ENCODE peak calls at places on chromosomes 5 and 9, in eight cellular contexts. S, C, F, N, T, X, A and H are unnamed samples.

GRCh38 chr5:72612810-72613209 is 105.6 kb upstream of the ZNF366 start:
- DNase-seq in N (no peak), T (no peak), F (no peak), C (no peak), A (peak), X (no peak), S (no peak), H (no peak)

GRCh38 chr5:57598756-57599155 is 116.1 kb upstream of the ACTBL2 start:
- DNase-seq in X (no peak), C (peak), A (peak), N (no peak), S (peak), F (no peak), T (no peak), H (peak)

GRCh38 chr9:133430244-133430643 is 8.1 kb downstream of the ADAMTS13 start:
- DNase-seq in S (no peak), T (no peak), N (no peak), X (no peak), F (no peak), C (no peak), A (no peak), H (no peak)

GRCh38 chr9:113151696-113152630 is 1.2 kb downstream of the SLC31A2 start:
- DNase-seq in C (no peak), N (no peak), A (no peak), T (no peak), S (no peak), X (no peak), F (no peak), H (no peak)

GRCh38 chr5:136104311-136104975 is 28.2 kb upstream of the SMAD5 start:
- DNase-seq in C (no peak), N (no peak), A (no peak), T (no peak), X (peak), F (no peak), S (no peak), H (no peak)

GRCh38 chr5:137615171-137615775 is 116.1 kb upstream of the SPOCK1 start:
- DNase-seq in C (no peak), A (no peak), N (no peak), X (no peak), F (no peak), T (no peak), S (no peak), H (no peak)

GRCh38 chr5:101678494-101679193 is 617.4 kb downstream of the SLCO4C1 start:
- DNase-seq in X (peak), A (peak), C (peak), T (peak), N (peak), F (peak), S (peak), H (peak)

GRCh38 chr5:135204151-135204600 is 170.1 kb upstream of the PITX1 start:
- DNase-seq in S (no peak), N (no peak), A (no peak), X (no peak), F (no peak), T (no peak), C (no peak), H (no peak)

GRCh38 chr9:136754059-136754572 is 3.9 kb downstream of the LCN8 start:
- DNase-seq in C (no peak), S (no peak), X (no peak), A (no peak), T (no peak), N (no peak), F (no peak), H (no peak)

GRCh38 chr9:109817846-109818472 is 38.0 kb downstream of the PALM2AKAP2 start:
- DNase-seq in F (no peak), C (peak), S (peak), T (peak), X (peak), N (peak), A (peak), H (peak)

GRCh38 chr5:68424799-68425537 is 209.4 kb downstream of the PIK3R1 start:
- DNase-seq in F (peak), T (no peak), A (peak), S (no peak), X (no peak), C (no peak), N (no peak), H (peak)

GRCh38 chr5:163535290-163535689 is 29.9 kb downstream of the MAT2B start:
- DNase-seq in S (no peak), X (no peak), T (no peak), C (no peak), A (no peak), N (no peak), F (no peak), H (no peak)

GRCh38 chr5:115895821-115896220 is 54.1 kb downstream of the AP3S1 start:
- DNase-seq in C (no peak), X (no peak), N (no peak), S (no peak), A (no peak), T (no peak), F (no peak), H (peak)

GRCh38 chr9:124128568-124128967 is 117.0 kb downstream of the LHX2 start:
- DNase-seq in S (no peak), F (no peak), X (no peak), C (no peak), A (no peak), T (no peak), N (no peak), H (no peak)

GRCh38 chr9:135326633-135327152 is 152.9 kb upstream of the PPP1R26 start:
- DNase-seq in X (no peak), F (no peak), A (no peak), C (no peak), N (no peak), T (no peak), S (no peak), H (no peak)

GRCh38 chr9:126883636-126884035 is 23.2 kb downstream of the ZBTB34 start:
- DNase-seq in A (no peak), X (no peak), N (no peak), F (no peak), C (no peak), S (no peak), T (no peak), H (no peak)

GRCh38 chr9:111039203-111039907 is 1.1 kb upstream of the LPAR1 start:
- DNase-seq in C (no peak), N (peak), A (no peak), T (no peak), S (no peak), X (peak), F (no peak), H (no peak)

GRCh38 chr5:108149369-108149768 is 232.5 kb downstream of the FBXL17 start:
- DNase-seq in A (no peak), X (no peak), T (no peak), C (no peak), F (no peak), S (no peak), N (no peak), H (no peak)

GRCh38 chr9:114386361-114386885 is 1.4 kb downstream of the AKNA start:
- DNase-seq in C (no peak), A (no peak), F (peak), N (no peak), S (no peak), T (no peak), X (no peak), H (no peak)

GRCh38 chr9:21788752-21789151 is 13.7 kb upstream of the MTAP start:
- DNase-seq in A (peak), F (no peak), C (no peak), N (no peak), X (peak), S (no peak), T (no peak), H (peak)

GRCh38 chr9:79224672-79225433 is 346.9 kb upstream of the TLE4 start:
- DNase-seq in N (no peak), S (peak), F (no peak), T (no peak), A (peak), X (no peak), C (peak), H (peak)

GRCh38 chr5:10366310-10367297 is 13.1 kb downstream of the MARCHF6 start:
- DNase-seq in X (no peak), F (no peak), A (peak), T (no peak), S (no peak), N (no peak), C (no peak), H (peak)

GRCh38 chr5:118407958-118408357 is 580.4 kb downstream of the DTWD2 start:
- DNase-seq in F (no peak), A (no peak), S (no peak), T (no peak), N (no peak), C (no peak), X (no peak), H (no peak)

GRCh38 chr5:2569201-2569600 is 182.3 kb downstream of the IRX2 start:
- DNase-seq in X (no peak), S (no peak), C (no peak), N (no peak), A (no peak), F (no peak), T (no peak), H (no peak)

GRCh38 chr5:122126177-122126701 is 3.1 kb upstream of the ZNF474 start:
- DNase-seq in S (no peak), A (peak), F (no peak), C (peak), N (no peak), X (no peak), T (no peak), H (peak)

GRCh38 chr9:10366171-10366779 is 246.5 kb downstream of the PTPRD start:
- DNase-seq in S (peak), A (peak), F (no peak), T (no peak), X (no peak), N (peak), C (no peak), H (peak)

GRCh38 chr9:103364753-103365152 is 369.6 kb downstream of the CYLC2 start:
- DNase-seq in A (peak), C (no peak), F (no peak), X (no peak), S (no peak), N (no peak), T (no peak), H (peak)

GRCh38 chr9:132234501-132235045 is 72.7 kb downstream of the NTNG2 start:
- DNase-seq in T (no peak), A (no peak), S (no peak), X (no peak), C (no peak), F (no peak), N (no peak), H (no peak)

GRCh38 chr9:4508907-4509589 is 18.8 kb downstream of the SLC1A1 start:
- DNase-seq in C (no peak), A (peak), N (no peak), S (no peak), X (no peak), F (no peak), T (no peak), H (peak)

GRCh38 chr5:44945743-44946142 is 137.0 kb downstream of the MRPS30 start:
- DNase-seq in T (no peak), N (no peak), C (no peak), F (no peak), S (no peak), A (no peak), X (no peak), H (no peak)

GRCh38 chr9:78210841-78211301 is 25.0 kb upstream of the CEP78 start:
- DNase-seq in A (no peak), S (no peak), N (no peak), C (no peak), T (no peak), F (peak), X (no peak), H (no peak)

GRCh38 chr5:100623719-100624118 is 88.5 kb downstream of the FAM174A start:
- DNase-seq in X (no peak), F (no peak), N (no peak), T (no peak), A (peak), C (no peak), S (no peak), H (peak)

GRCh38 chr9:127583605-127584053 is 28.4 kb upstream of the STXBP1 start:
- DNase-seq in N (no peak), A (peak), T (no peak), X (no peak), S (no peak), C (no peak), F (no peak), H (peak)

GRCh38 chr5:132681476-132681831 is 7.7 kb downstream of the IL4 start:
- DNase-seq in S (no peak), A (no peak), N (no peak), X (no peak), F (no peak), C (no peak), T (no peak), H (no peak)

GRCh38 chr5:144328505-144328904 is 157.8 kb downstream of the KCTD16 start:
- DNase-seq in F (no peak), N (no peak), T (no peak), C (no peak), A (no peak), S (no peak), X (no peak), H (no peak)

GRCh38 chr5:175383350-175383749 is 60.6 kb downstream of the DRD1 start:
- DNase-seq in X (no peak), S (no peak), C (no peak), A (peak), F (no peak), N (no peak), T (no peak), H (no peak)

GRCh38 chr9:70125621-70126020 is 82.0 kb downstream of the MAMDC2 start:
- DNase-seq in A (no peak), N (no peak), F (no peak), T (no peak), C (no peak), X (no peak), S (no peak), H (no peak)

GRCh38 chr5:150299571-150300327 is 3.0 kb downstream of the ARSI start:
- DNase-seq in T (no peak), N (no peak), X (no peak), F (no peak), S (no peak), A (peak), C (no peak), H (no peak)

GRCh38 chr5:45694255-45694834 is 1.8 kb downstream of the HCN1 start:
- DNase-seq in C (no peak), S (no peak), A (peak), N (peak), X (no peak), T (no peak), F (no peak), H (no peak)

GRCh38 chr5:149210229-149210628 is 61.4 kb upstream of the AFAP1L1 start:
- DNase-seq in T (no peak), A (peak), F (no peak), C (peak), S (peak), X (no peak), N (no peak), H (peak)

GRCh38 chr5:62271870-62272269 is 34.1 kb upstream of the KIF2A start:
- DNase-seq in A (no peak), X (no peak), C (no peak), N (no peak), F (no peak), S (no peak), T (no peak), H (no peak)
- TF ChIP-seq CTCF in A (no peak), X (peak), C (no peak), N (no peak), F (no peak), S (no peak), T (no peak), H (peak)

GRCh38 chr9:1726993-1727759 is 288.0 kb upstream of the SMARCA2 start:
- DNase-seq in N (peak), F (no peak), C (no peak), X (peak), S (no peak), A (no peak), T (no peak), H (no peak)
- TF ChIP-seq CTCF in N (peak), F (peak), C (no peak), X (peak), S (no peak), A (peak), T (no peak), H (no peak)

GRCh38 chr5:123367739-123368138 is 55.5 kb downstream of the CEP120 start:
- DNase-seq in A (peak), S (no peak), T (no peak), X (no peak), C (no peak), N (no peak), F (no peak), H (peak)
- TF ChIP-seq CTCF in A (peak), S (peak), T (peak), X (peak), C (peak), N (peak), F (peak), H (peak)

GRCh38 chr5:15794117-15794985 is 294.4 kb downstream of the FBXL7 start:
- DNase-seq in X (no peak), T (no peak), S (no peak), F (no peak), A (peak), C (no peak), N (no peak), H (peak)
- TF ChIP-seq CTCF in X (no peak), T (no peak), S (no peak), F (no peak), A (peak), C (peak), N (no peak), H (peak)

DNA sequence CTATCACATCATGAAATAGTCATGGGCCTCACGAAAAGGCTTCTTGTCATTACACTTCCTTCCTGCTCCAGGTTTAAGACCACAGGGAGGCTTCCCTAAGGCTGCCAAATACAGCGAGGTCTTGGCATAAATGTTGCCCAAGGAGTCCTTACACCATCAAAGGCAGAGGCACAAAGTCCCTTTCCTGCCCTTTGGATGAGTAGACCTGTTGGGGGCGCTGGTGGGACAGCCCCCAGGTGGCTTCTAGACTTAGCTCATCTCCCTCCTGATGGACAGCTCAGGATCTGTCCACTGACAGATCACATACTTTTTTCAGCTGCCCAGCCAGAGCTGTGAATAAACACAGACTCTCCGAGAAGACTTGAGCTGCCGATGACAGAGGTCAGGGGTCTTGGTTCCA is 15.5 kb upstream of the MEGF9 start:
- DNase-seq in A (no peak), X (no peak), N (no peak), T (no peak), S (no peak), C (no peak), F (no peak), H (peak)
- TF ChIP-seq CTCF in A (peak), X (peak), N (no peak), T (no peak), S (no peak), C (peak), F (peak), H (peak)

GRCh38 chr5:163338-163620 is 28.0 kb upstream of the LRRC14B start:
- DNase-seq in N (no peak), S (no peak), A (no peak), F (no peak), X (no peak), T (no peak), C (no peak), H (no peak)
- TF ChIP-seq CTCF in N (no peak), S (no peak), A (no peak), F (no peak), X (no peak), T (no peak), C (no peak), H (no peak)

GRCh38 chr5:180647941-180648500 is 1.4 kb downstream of the FLT4 start:
- DNase-seq in X (no peak), A (no peak), F (no peak), T (no peak), S (no peak), C (no peak), N (no peak), H (no peak)

GRCh38 chr5:180646963-180647305 is 2.5 kb downstream of the FLT4 start:
- DNase-seq in S (no peak), A (no peak), X (no peak), C (no peak), N (no peak), F (no peak), T (no peak), H (no peak)

GRCh38 chr5:180649297-180650039 is at the start of gene FLT4:
- DNase-seq in X (no peak), F (no peak), N (peak), S (peak), T (no peak), A (no peak), C (no peak), H (no peak)

GRCh38 chr5:180647465-180647864 is 1.9 kb downstream of the FLT4 start:
- DNase-seq in F (no peak), A (no peak), S (no peak), X (no peak), N (no peak), C (no peak), T (no peak), H (no peak)

DNA sequence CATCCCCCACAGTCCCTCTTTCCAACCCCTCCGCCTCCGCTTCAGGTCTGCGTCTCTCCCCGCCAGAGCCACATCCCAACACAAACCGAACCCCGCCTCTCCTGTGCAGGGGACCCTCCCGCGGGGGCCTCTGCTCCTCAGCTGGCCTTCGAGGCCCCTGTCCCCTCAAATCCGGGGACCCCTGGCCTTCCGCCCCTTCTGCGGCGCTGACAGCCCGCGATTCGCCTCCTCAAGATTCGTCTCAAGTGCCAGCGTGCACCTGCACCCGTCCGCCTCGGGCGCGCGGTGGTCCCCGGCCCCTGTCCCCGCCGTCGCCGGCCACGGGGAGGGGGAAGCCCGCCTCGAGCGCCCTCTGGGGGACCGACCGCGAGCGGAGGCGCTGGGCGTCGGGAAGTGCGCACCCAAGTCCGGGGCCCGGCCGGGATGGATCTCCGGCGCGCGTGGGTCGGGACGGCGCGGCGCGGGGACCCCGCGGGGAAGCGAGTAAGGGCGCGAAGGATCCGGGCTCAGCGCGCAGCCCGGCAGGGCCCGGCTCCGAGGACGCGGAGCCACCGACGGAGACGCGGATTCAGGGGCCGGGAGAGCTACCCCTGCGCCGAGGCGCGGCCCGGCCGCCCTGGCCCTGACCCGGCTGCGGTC is 623 bp downstream of the FLT4 start:
- DNase-seq in T (no peak), F (no peak), S (peak), C (no peak), A (no peak), X (no peak), N (peak), H (no peak)
- TF ChIP-seq CTCF in T (no peak), F (no peak), S (peak), C (no peak), A (no peak), X (no peak), N (peak), H (no peak)

GRCh38 chr5:37774912-37775483 is 64.8 kb downstream of the GDNF start:
- DNase-seq in N (no peak), S (peak), X (no peak), F (peak), T (no peak), C (no peak), A (peak), H (peak)
- TF ChIP-seq CTCF in N (peak), S (peak), X (peak), F (peak), T (peak), C (peak), A (peak), H (peak)